ENCODE peak calls at places on chromosomes 3 and 15, in ten cellular contexts. R, S, X, E, B, L, D, O, G and H are unnamed samples.

GRCh38 chr3:72628065-72628464 is 220.2 kb downstream of the SHQ1 start:
- DNase-seq in R (no peak), S (no peak), X (no peak), E (no peak), B (no peak), L (peak), D (no peak), O (no peak), G (no peak), H (no peak)

GRCh38 chr3:127565711-127566110 is 24.8 kb downstream of the TPRA1 start:
- DNase-seq in R (peak), S (no peak), X (no peak), E (no peak), B (no peak), L (no peak), D (no peak), O (no peak), G (no peak), H (no peak)

GRCh38 chr3:4821331-4821730 is 157.9 kb upstream of the BHLHE40 start:
- DNase-seq in R (no peak), S (no peak), X (no peak), E (no peak), B (no peak), L (no peak), D (no peak), O (no peak), G (no peak), H (no peak)

GRCh38 chr3:78506581-78507195 is 1261.1 kb downstream of the ROBO1 start:
- DNase-seq in R (peak), S (no peak), X (no peak), E (no peak), B (no peak), L (peak), D (no peak), O (peak), G (no peak), H (no peak)

GRCh38 chr15:64426845-64427465 is 33.4 kb upstream of the ZNF609 start:
- DNase-seq in R (peak), S (peak), X (no peak), E (peak), B (no peak), L (peak), D (no peak), O (no peak), G (no peak), H (no peak)

GRCh38 chr15:68609618-68610017 is 30.8 kb downstream of the CORO2B start:
- DNase-seq in R (no peak), S (peak), X (no peak), E (peak), B (peak), L (no peak), D (no peak), O (no peak), G (peak), H (no peak)

GRCh38 chr3:53837331-53837730 is 8.9 kb downstream of the CHDH start:
- DNase-seq in R (no peak), S (no peak), X (peak), E (no peak), B (no peak), L (no peak), D (no peak), O (no peak), G (no peak), H (no peak)

GRCh38 chr3:37243811-37244748 is 69.7 kb upstream of the LRRFIP2 start:
- DNase-seq in R (peak), S (peak), X (peak), E (peak), B (peak), L (peak), D (no peak), O (peak), G (peak), H (peak)

GRCh38 chr3:29639621-29640290 is 358.9 kb downstream of the RBMS3 start:
- DNase-seq in R (no peak), S (no peak), X (no peak), E (no peak), B (no peak), L (no peak), D (no peak), O (no peak), G (no peak), H (no peak)

GRCh38 chr3:9951962-9952805 is at the start of gene PRRT3:
- DNase-seq in R (no peak), S (no peak), X (no peak), E (peak), B (no peak), L (no peak), D (peak), O (peak), G (no peak), H (no peak)

GRCh38 chr3:123084738-123085237 is 18.0 kb downstream of the PDIA5 start:
- DNase-seq in R (no peak), S (no peak), X (no peak), E (peak), B (no peak), L (no peak), D (no peak), O (no peak), G (no peak), H (no peak)

GRCh38 chr3:72279631-72280041 is 494.7 kb upstream of the PROK2 start:
- DNase-seq in R (no peak), S (no peak), X (no peak), E (no peak), B (no peak), L (no peak), D (no peak), O (no peak), G (no peak), H (no peak)

GRCh38 chr3:177284383-177284881 is 87.2 kb upstream of the TBL1XR1 start:
- DNase-seq in R (peak), S (no peak), X (peak), E (peak), B (no peak), L (peak), D (no peak), O (peak), G (peak), H (no peak)

GRCh38 chr15:83292317-83292716 is 7.9 kb upstream of the BNC1 start:
- DNase-seq in R (no peak), S (no peak), X (no peak), E (peak), B (no peak), L (no peak), D (no peak), O (no peak), G (no peak), H (no peak)

GRCh38 chr3:11367116-11367781 is 95.1 kb downstream of the ATG7 start:
- DNase-seq in R (no peak), S (peak), X (peak), E (peak), B (no peak), L (no peak), D (no peak), O (no peak), G (peak), H (peak)

GRCh38 chr3:74089854-74090253 is 465.1 kb upstream of the PDZRN3 start:
- DNase-seq in R (no peak), S (peak), X (no peak), E (no peak), B (no peak), L (no peak), D (no peak), O (no peak), G (no peak), H (no peak)

GRCh38 chr3:188940213-188940914 is 231.4 kb upstream of the TPRG1 start:
- DNase-seq in R (no peak), S (no peak), X (no peak), E (no peak), B (no peak), L (no peak), D (no peak), O (no peak), G (no peak), H (no peak)

GRCh38 chr3:78741066-78741645 is 1026.6 kb downstream of the ROBO1 start:
- DNase-seq in R (peak), S (no peak), X (no peak), E (peak), B (no peak), L (no peak), D (no peak), O (no peak), G (no peak), H (no peak)

GRCh38 chr3:33030802-33031201 is 66.1 kb downstream of the GLB1 start:
- DNase-seq in R (no peak), S (no peak), X (no peak), E (no peak), B (no peak), L (no peak), D (no peak), O (peak), G (no peak), H (no peak)

GRCh38 chr3:18062289-18063025 is 320.0 kb upstream of the TBC1D5 start:
- DNase-seq in R (no peak), S (peak), X (no peak), E (peak), B (peak), L (no peak), D (no peak), O (no peak), G (no peak), H (peak)

GRCh38 chr3:14125193-14126016 is 553 bp downstream of the TMEM43 start:
- DNase-seq in R (peak), S (peak), X (peak), E (peak), B (no peak), L (peak), D (peak), O (peak), G (no peak), H (peak)